ENCODE peak calls at places on chromosomes 4 and X, in six cellular contexts. One of them, this sample, is unnamed.

GRCh38 chr4:68267433-68267944 is 22.0 kb upstream of the TMPRSS11B start:
- DNase-seq in RWPE1: no peak
- DNase-seq in AG10803: peak
- DNase-seq in CD4-positive, alpha-beta T cell: no peak
- DNase-seq in astrocyte: peak
- DNase-seq in neural crest cell: no peak
- DNase-seq in this sample: no peak

GRCh38 chr4:119536572-119537528 is 91.8 kb downstream of the PDE5A start:
- DNase-seq in RWPE1: no peak
- DNase-seq in AG10803: peak
- DNase-seq in CD4-positive, alpha-beta T cell: no peak
- DNase-seq in astrocyte: peak
- DNase-seq in neural crest cell: no peak
- DNase-seq in this sample: no peak

GRCh38 chr4:52507774-52508173 is 151.3 kb downstream of the USP46 start:
- DNase-seq in RWPE1: no peak
- DNase-seq in AG10803: no peak
- DNase-seq in CD4-positive, alpha-beta T cell: no peak
- DNase-seq in astrocyte: no peak
- DNase-seq in neural crest cell: no peak
- DNase-seq in this sample: no peak

GRCh38 chr4:142238589-142238988 is 602.2 kb downstream of the IL15 start:
- DNase-seq in RWPE1: no peak
- DNase-seq in AG10803: peak
- DNase-seq in CD4-positive, alpha-beta T cell: no peak
- DNase-seq in astrocyte: peak
- DNase-seq in neural crest cell: no peak
- DNase-seq in this sample: no peak

GRCh38 chrX:104166735-104167436 is 633 bp downstream of the FAM199X start:
- DNase-seq in RWPE1: peak
- DNase-seq in AG10803: no peak
- DNase-seq in CD4-positive, alpha-beta T cell: no peak
- DNase-seq in astrocyte: no peak
- DNase-seq in neural crest cell: no peak
- DNase-seq in this sample: no peak

GRCh38 chr4:168421671-168422070 is 58.6 kb downstream of the DDX60L start:
- DNase-seq in RWPE1: peak
- DNase-seq in AG10803: no peak
- DNase-seq in CD4-positive, alpha-beta T cell: no peak
- DNase-seq in astrocyte: peak
- DNase-seq in neural crest cell: no peak
- DNase-seq in this sample: no peak

GRCh38 chrX:109795682-109796081 is 62.6 kb upstream of the ACSL4 start:
- DNase-seq in RWPE1: no peak
- DNase-seq in AG10803: no peak
- DNase-seq in CD4-positive, alpha-beta T cell: no peak
- DNase-seq in astrocyte: no peak
- DNase-seq in neural crest cell: no peak
- DNase-seq in this sample: no peak

GRCh38 chr4:96170198-96170597 is 330.3 kb downstream of the PDHA2 start:
- DNase-seq in RWPE1: no peak
- DNase-seq in AG10803: no peak
- DNase-seq in CD4-positive, alpha-beta T cell: no peak
- DNase-seq in astrocyte: no peak
- DNase-seq in neural crest cell: no peak
- DNase-seq in this sample: no peak

GRCh38 chr4:5458676-5459075 is 249.7 kb downstream of the EVC2 start:
- DNase-seq in RWPE1: no peak
- DNase-seq in AG10803: no peak
- DNase-seq in CD4-positive, alpha-beta T cell: no peak
- DNase-seq in astrocyte: no peak
- DNase-seq in neural crest cell: no peak
- DNase-seq in this sample: no peak

GRCh38 chr4:98771959-98772619 is 113.7 kb upstream of the TSPAN5 start:
- DNase-seq in RWPE1: no peak
- DNase-seq in AG10803: no peak
- DNase-seq in CD4-positive, alpha-beta T cell: no peak
- DNase-seq in astrocyte: no peak
- DNase-seq in neural crest cell: no peak
- DNase-seq in this sample: no peak

GRCh38 chrX:68822641-68823410 is 6.0 kb upstream of the EFNB1 start:
- DNase-seq in RWPE1: no peak
- DNase-seq in AG10803: peak
- DNase-seq in CD4-positive, alpha-beta T cell: no peak
- DNase-seq in astrocyte: peak
- DNase-seq in neural crest cell: peak
- DNase-seq in this sample: no peak

GRCh38 chr4:133555671-133556070 is 406.6 kb downstream of the PCDH10 start:
- DNase-seq in RWPE1: no peak
- DNase-seq in AG10803: no peak
- DNase-seq in CD4-positive, alpha-beta T cell: no peak
- DNase-seq in astrocyte: peak
- DNase-seq in neural crest cell: no peak
- DNase-seq in this sample: no peak

GRCh38 chrX:20362268-20363002 is 95.7 kb upstream of the RPS6KA3 start:
- DNase-seq in RWPE1: no peak
- DNase-seq in AG10803: peak
- DNase-seq in CD4-positive, alpha-beta T cell: no peak
- DNase-seq in astrocyte: peak
- DNase-seq in neural crest cell: no peak
- DNase-seq in this sample: no peak

GRCh38 chr4:138111462-138112000 is 130.6 kb downstream of the SLC7A11 start:
- DNase-seq in RWPE1: no peak
- DNase-seq in AG10803: peak
- DNase-seq in CD4-positive, alpha-beta T cell: no peak
- DNase-seq in astrocyte: peak
- DNase-seq in neural crest cell: no peak
- DNase-seq in this sample: no peak

GRCh38 chr4:18390655-18391369 is 369.3 kb upstream of the LCORL start:
- DNase-seq in RWPE1: peak
- DNase-seq in AG10803: peak
- DNase-seq in CD4-positive, alpha-beta T cell: no peak
- DNase-seq in astrocyte: no peak
- DNase-seq in neural crest cell: no peak
- DNase-seq in this sample: no peak

GRCh38 chr4:161577604-161578301 is 586.0 kb downstream of the FSTL5 start:
- DNase-seq in RWPE1: peak
- DNase-seq in AG10803: peak
- DNase-seq in CD4-positive, alpha-beta T cell: no peak
- DNase-seq in astrocyte: peak
- DNase-seq in neural crest cell: no peak
- DNase-seq in this sample: no peak

GRCh38 chrX:38891641-38892413 is 90.6 kb downstream of the MID1IP1 start:
- DNase-seq in RWPE1: no peak
- DNase-seq in AG10803: peak
- DNase-seq in CD4-positive, alpha-beta T cell: no peak
- DNase-seq in astrocyte: peak
- DNase-seq in neural crest cell: no peak
- DNase-seq in this sample: no peak

GRCh38 chr4:149057594-149057993 is 615.4 kb upstream of the NR3C2 start:
- DNase-seq in RWPE1: no peak
- DNase-seq in AG10803: no peak
- DNase-seq in CD4-positive, alpha-beta T cell: no peak
- DNase-seq in astrocyte: no peak
- DNase-seq in neural crest cell: no peak
- DNase-seq in this sample: no peak

GRCh38 chrX:130162094-130162493 is 3.5 kb downstream of the AIFM1 start:
- DNase-seq in RWPE1: no peak
- DNase-seq in AG10803: no peak
- DNase-seq in CD4-positive, alpha-beta T cell: no peak
- DNase-seq in astrocyte: no peak
- DNase-seq in neural crest cell: no peak
- DNase-seq in this sample: no peak

GRCh38 chr4:46586566-46586965 is 196.6 kb upstream of the GABRA2 start:
- DNase-seq in RWPE1: no peak
- DNase-seq in AG10803: no peak
- DNase-seq in CD4-positive, alpha-beta T cell: no peak
- DNase-seq in astrocyte: no peak
- DNase-seq in neural crest cell: no peak
- DNase-seq in this sample: no peak

GRCh38 chrX:22081475-22082092 is 49.5 kb downstream of the PHEX start:
- DNase-seq in RWPE1: no peak
- DNase-seq in AG10803: peak
- DNase-seq in CD4-positive, alpha-beta T cell: peak
- DNase-seq in astrocyte: peak
- DNase-seq in neural crest cell: peak
- DNase-seq in this sample: peak

GRCh38 chrX:136220535-136220934 is 30.7 kb downstream of the MAP7D3 start:
- DNase-seq in RWPE1: peak
- DNase-seq in AG10803: no peak
- DNase-seq in CD4-positive, alpha-beta T cell: no peak
- DNase-seq in astrocyte: no peak
- DNase-seq in neural crest cell: no peak
- DNase-seq in this sample: no peak

GRCh38 chr4:137390707-137391106 is 141.6 kb downstream of the PCDH18 start:
- DNase-seq in RWPE1: no peak
- DNase-seq in AG10803: peak
- DNase-seq in CD4-positive, alpha-beta T cell: no peak
- DNase-seq in astrocyte: no peak
- DNase-seq in neural crest cell: no peak
- DNase-seq in this sample: no peak

GRCh38 chr4:40909363-40909876 is 159.7 kb downstream of the NSUN7 start:
- DNase-seq in RWPE1: peak
- DNase-seq in AG10803: peak
- DNase-seq in CD4-positive, alpha-beta T cell: no peak
- DNase-seq in astrocyte: peak
- DNase-seq in neural crest cell: no peak
- DNase-seq in this sample: no peak

GRCh38 chrX:150421816-150422215 is 58.7 kb downstream of the MAMLD1 start:
- DNase-seq in RWPE1: no peak
- DNase-seq in AG10803: no peak
- DNase-seq in CD4-positive, alpha-beta T cell: no peak
- DNase-seq in astrocyte: peak
- DNase-seq in neural crest cell: no peak
- DNase-seq in this sample: no peak

GRCh38 chrX:6004529-6004928 is 224.1 kb downstream of the NLGN4X start:
- DNase-seq in RWPE1: no peak
- DNase-seq in AG10803: no peak
- DNase-seq in CD4-positive, alpha-beta T cell: no peak
- DNase-seq in astrocyte: no peak
- DNase-seq in neural crest cell: no peak
- DNase-seq in this sample: no peak

GRCh38 chrX:6005856-6006255 is 222.8 kb downstream of the NLGN4X start:
- DNase-seq in RWPE1: no peak
- DNase-seq in AG10803: no peak
- DNase-seq in CD4-positive, alpha-beta T cell: no peak
- DNase-seq in astrocyte: no peak
- DNase-seq in neural crest cell: no peak
- DNase-seq in this sample: no peak

GRCh38 chrX:5998901-5999300 is 229.8 kb downstream of the NLGN4X start:
- DNase-seq in RWPE1: no peak
- DNase-seq in AG10803: no peak
- DNase-seq in CD4-positive, alpha-beta T cell: no peak
- DNase-seq in astrocyte: no peak
- DNase-seq in neural crest cell: no peak
- DNase-seq in this sample: no peak

DNA sequence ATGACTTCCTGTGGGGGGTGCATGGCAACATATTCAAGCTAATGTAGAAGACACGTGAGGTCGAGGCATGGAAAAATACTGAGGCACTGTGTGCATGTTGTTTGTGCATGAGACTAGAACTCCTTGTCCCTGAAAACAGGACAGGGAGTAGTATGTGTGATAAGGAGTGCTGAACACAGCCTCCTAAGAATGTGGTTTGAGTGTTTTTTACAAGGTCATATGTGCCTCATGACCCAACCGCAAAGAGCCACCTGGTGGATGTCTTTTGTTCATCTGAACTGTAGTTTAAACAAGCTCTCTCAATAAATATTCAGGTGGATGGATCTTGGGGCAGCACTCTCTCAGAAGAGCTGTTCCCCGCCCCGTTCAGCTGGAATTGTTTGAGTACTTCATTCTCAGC is 226.6 kb downstream of the NLGN4X start:
- DNase-seq in RWPE1: no peak
- DNase-seq in AG10803: no peak
- DNase-seq in CD4-positive, alpha-beta T cell: no peak
- DNase-seq in astrocyte: no peak
- DNase-seq in neural crest cell: no peak
- DNase-seq in this sample: no peak
- TF ChIP-seq CTCF in RWPE1: no peak
- TF ChIP-seq CTCF in AG10803: no peak
- TF ChIP-seq CTCF in CD4-positive, alpha-beta T cell: no peak
- TF ChIP-seq CTCF in astrocyte: no peak
- TF ChIP-seq CTCF in neural crest cell: no peak
- TF ChIP-seq CTCF in this sample: no peak

GRCh38 chr4:151677193-151677592 is 83.6 kb downstream of the GATB start:
- DNase-seq in RWPE1: no peak
- DNase-seq in AG10803: no peak
- DNase-seq in CD4-positive, alpha-beta T cell: no peak
- DNase-seq in astrocyte: no peak
- DNase-seq in neural crest cell: no peak
- DNase-seq in this sample: no peak
- TF ChIP-seq CTCF in RWPE1: no peak
- TF ChIP-seq CTCF in AG10803: no peak
- TF ChIP-seq CTCF in CD4-positive, alpha-beta T cell: no peak
- TF ChIP-seq CTCF in astrocyte: no peak
- TF ChIP-seq CTCF in neural crest cell: no peak
- TF ChIP-seq CTCF in this sample: no peak

GRCh38 chrX:45006002-45006800 is 133.2 kb downstream of the KDM6A start:
- DNase-seq in RWPE1: peak
- DNase-seq in AG10803: no peak
- DNase-seq in CD4-positive, alpha-beta T cell: no peak
- DNase-seq in astrocyte: peak
- DNase-seq in neural crest cell: no peak
- DNase-seq in this sample: no peak
- TF ChIP-seq CTCF in RWPE1: no peak
- TF ChIP-seq CTCF in AG10803: no peak
- TF ChIP-seq CTCF in CD4-positive, alpha-beta T cell: no peak
- TF ChIP-seq CTCF in astrocyte: no peak
- TF ChIP-seq CTCF in neural crest cell: no peak
- TF ChIP-seq CTCF in this sample: no peak

GRCh38 chr4:156663663-156664062 is 307.9 kb downstream of the PDGFC start:
- DNase-seq in RWPE1: no peak
- DNase-seq in AG10803: no peak
- DNase-seq in CD4-positive, alpha-beta T cell: no peak
- DNase-seq in astrocyte: no peak
- DNase-seq in neural crest cell: no peak
- DNase-seq in this sample: no peak
- TF ChIP-seq CTCF in RWPE1: no peak
- TF ChIP-seq CTCF in AG10803: no peak
- TF ChIP-seq CTCF in CD4-positive, alpha-beta T cell: no peak
- TF ChIP-seq CTCF in astrocyte: no peak
- TF ChIP-seq CTCF in neural crest cell: no peak
- TF ChIP-seq CTCF in this sample: no peak

GRCh38 chrX:40479777-40480318 is 100.9 kb upstream of the ATP6AP2 start:
- DNase-seq in RWPE1: no peak
- DNase-seq in AG10803: no peak
- DNase-seq in CD4-positive, alpha-beta T cell: no peak
- DNase-seq in astrocyte: no peak
- DNase-seq in neural crest cell: no peak
- DNase-seq in this sample: no peak
- TF ChIP-seq CTCF in RWPE1: no peak
- TF ChIP-seq CTCF in AG10803: no peak
- TF ChIP-seq CTCF in CD4-positive, alpha-beta T cell: no peak
- TF ChIP-seq CTCF in astrocyte: no peak
- TF ChIP-seq CTCF in neural crest cell: no peak
- TF ChIP-seq CTCF in this sample: no peak

DNA sequence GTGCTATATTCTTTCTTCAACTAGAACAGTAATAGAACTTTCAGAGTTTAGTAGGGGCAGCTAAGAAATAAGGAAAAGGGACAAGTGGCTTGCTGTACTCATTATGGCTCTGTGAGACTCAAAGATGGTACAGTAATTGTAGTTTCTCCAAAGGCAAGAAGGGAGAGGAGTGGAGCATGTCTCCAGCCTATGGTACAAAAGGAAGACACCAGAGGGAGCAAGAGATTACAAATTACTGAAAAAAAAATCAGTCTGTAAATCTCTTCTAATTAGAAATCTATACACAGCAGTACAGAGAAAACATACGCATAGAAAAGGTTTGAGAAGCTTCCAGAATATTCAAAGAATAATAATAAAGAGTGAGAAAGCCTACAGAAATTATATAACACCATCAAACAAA is 61.4 kb downstream of the KLHL4 start:
- DNase-seq in RWPE1: no peak
- DNase-seq in AG10803: no peak
- DNase-seq in CD4-positive, alpha-beta T cell: no peak
- DNase-seq in astrocyte: no peak
- DNase-seq in neural crest cell: no peak
- DNase-seq in this sample: no peak
- TF ChIP-seq CTCF in RWPE1: no peak
- TF ChIP-seq CTCF in AG10803: no peak
- TF ChIP-seq CTCF in CD4-positive, alpha-beta T cell: no peak
- TF ChIP-seq CTCF in astrocyte: no peak
- TF ChIP-seq CTCF in neural crest cell: peak
- TF ChIP-seq CTCF in this sample: no peak